ENCODE peak calls at places on chromosomes 7 and 10, in seven cellular contexts. F is WERI-Rb-1, G is MM.1S, P is lung, K is lower lobe of right lung, L is heart left ventricle, S is esophagus squamous epithelium. O is an unnamed sample. For H3K36me3, the result is how much of the 10 kb centered on the place peaks cover.

GRCh38 chr10:133236411-133237240 is 1.0 kb upstream of the VENTX start:
- DNase-seq in F (no peak), G (no peak), P (no peak), K (no peak), L (no peak), S (no peak), O (no peak)

GRCh38 chr10:18505719-18506118 is 145.7 kb downstream of the NSUN6 start:
- DNase-seq in F (no peak), G (no peak), P (no peak), K (no peak), L (no peak), S (no peak), O (no peak)

GRCh38 chr7:41125343-41125742 is 577.5 kb downstream of the INHBA start:
- DNase-seq in F (no peak), G (no peak), P (no peak), K (no peak), L (no peak), S (no peak), O (no peak)

GRCh38 chr7:133139350-133139749 is 57.5 kb upstream of the CHCHD3 start:
- DNase-seq in F (peak), G (no peak), P (no peak), K (no peak), L (no peak), S (no peak), O (no peak)

GRCh38 chr7:73986158-73986631 is 41.8 kb upstream of the ELN start:
- DNase-seq in F (peak), G (no peak), P (no peak), K (no peak), L (no peak), S (no peak), O (peak)

GRCh38 chr10:129742742-129743550 is 221.1 kb downstream of the EBF3 start:
- DNase-seq in F (no peak), G (no peak), P (peak), K (no peak), L (no peak), S (no peak), O (peak)

GRCh38 chr7:155489862-155490696 is 32.1 kb downstream of the EN2 start:
- DNase-seq in F (no peak), G (no peak), P (no peak), K (no peak), L (no peak), S (no peak), O (no peak)

GRCh38 chr7:149474309-149475120 is 13.7 kb upstream of the ZNF777 start:
- DNase-seq in F (no peak), G (no peak), P (no peak), K (no peak), L (no peak), S (no peak), O (no peak)

GRCh38 chr10:28920091-28920490 is 242.8 kb downstream of the BAMBI start:
- DNase-seq in F (no peak), G (no peak), P (no peak), K (no peak), L (no peak), S (no peak), O (no peak)

GRCh38 chr7:131112431-131112830 is 215.2 kb upstream of the MKLN1 start:
- DNase-seq in F (no peak), G (no peak), P (no peak), K (no peak), L (no peak), S (no peak), O (no peak)

GRCh38 chr7:1290262-1291039 is 57.8 kb downstream of the UNCX start:
- DNase-seq in F (no peak), G (no peak), P (no peak), K (peak), L (no peak), S (no peak), O (no peak)

GRCh38 chr10:77175631-77176222 is 461.9 kb downstream of the KCNMA1 start:
- DNase-seq in F (no peak), G (peak), P (no peak), K (no peak), L (no peak), S (no peak), O (no peak)

GRCh38 chr7:85685901-85686300 is 499.0 kb upstream of the SEMA3D start:
- DNase-seq in F (no peak), G (no peak), P (no peak), K (no peak), L (no peak), S (no peak), O (no peak)

DNA sequence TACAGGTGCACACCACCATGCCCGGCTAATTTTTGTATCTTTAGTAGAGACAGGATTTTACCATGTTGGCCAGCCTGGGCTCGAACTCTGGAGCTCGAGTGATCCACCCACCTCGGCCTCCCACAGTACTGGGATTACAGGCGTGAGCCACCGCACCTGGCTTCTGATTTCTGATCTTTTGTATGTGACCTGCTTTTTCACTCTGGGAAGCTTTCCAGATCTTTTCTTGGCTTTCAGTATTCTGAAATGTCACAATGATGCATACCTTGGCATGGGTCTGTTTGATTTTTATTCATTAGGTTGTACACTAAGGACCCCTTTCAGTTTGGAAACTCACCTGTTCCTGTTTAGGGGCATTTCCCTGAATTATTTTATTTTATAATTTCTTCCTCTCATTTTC is 41.6 kb downstream of the PROSER2 start:
- DNase-seq in F (no peak), G (no peak), P (no peak), K (no peak), L (no peak), S (no peak), O (no peak)
- H3K36me3 ChIP-seq in F (under half), G (under half), P (under half), K (under half), L (under half), S (under half), O (under half)

DNA sequence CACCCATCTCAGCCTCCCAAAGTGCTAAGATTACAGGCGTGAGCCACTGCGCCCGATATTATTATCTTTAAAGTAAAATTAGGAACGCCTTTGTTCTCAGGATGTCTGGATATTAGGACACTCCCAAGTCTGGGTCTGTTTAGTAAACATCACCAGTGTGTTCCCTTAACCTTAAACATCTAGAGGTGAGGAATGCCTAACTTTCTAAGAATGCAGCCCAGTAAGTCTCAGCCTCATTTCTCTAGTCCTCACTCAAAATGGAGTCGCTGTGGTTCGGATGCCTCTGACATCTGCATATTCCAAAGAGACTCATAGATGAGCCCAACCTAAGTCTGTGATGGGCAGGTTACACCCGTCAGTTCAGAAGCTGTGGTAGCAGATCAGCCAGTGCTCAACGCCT is 4.3 kb upstream of the INSYN2A start:
- DNase-seq in F (no peak), G (no peak), P (no peak), K (no peak), L (no peak), S (no peak), O (no peak)
- H3K4me3 ChIP-seq in F (no peak), G (no peak), P (no peak), K (no peak), L (no peak), S (no peak), O (no peak)

GRCh38 chr7:158946329-158946728 is 90.0 kb downstream of the DYNC2I1 start:
- DNase-seq in F (no peak), G (no peak), P (no peak), K (no peak), L (no peak), S (no peak), O (no peak)
- H3K36me3 ChIP-seq in F (under half), G (under half), P (under half), K (half or more), L (under half), S (under half), O (half or more)

DNA sequence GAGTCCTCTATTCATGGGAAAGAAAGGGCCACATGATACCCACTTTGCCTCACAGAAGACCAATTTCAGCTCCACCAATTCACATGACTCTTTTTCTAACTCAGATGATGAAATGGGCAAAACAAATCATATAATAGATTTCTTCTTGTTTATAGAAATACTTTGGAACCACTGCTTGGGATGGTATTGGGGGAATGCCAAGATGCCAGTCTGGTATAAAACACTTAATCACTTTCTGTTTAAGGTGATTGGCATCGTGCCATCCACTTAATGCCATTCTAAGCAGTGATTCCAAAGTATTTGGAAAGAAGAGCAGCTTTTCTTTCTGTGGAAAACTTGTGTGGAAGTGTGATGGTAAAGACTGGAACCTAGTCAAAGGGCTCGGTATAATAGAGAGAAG is 120.7 kb downstream of the TMEM26 start:
- DNase-seq in F (no peak), G (no peak), P (no peak), K (no peak), L (no peak), S (no peak), O (no peak)
- H3K4me3 ChIP-seq in F (no peak), G (no peak), P (no peak), K (no peak), L (no peak), S (no peak), O (no peak)

GRCh38 chr7:23767514-23767913 is 57.5 kb downstream of the STK31 start:
- DNase-seq in F (no peak), G (no peak), P (no peak), K (no peak), L (no peak), S (no peak), O (no peak)
- H3K36me3 ChIP-seq in F (under half), G (under half), P (under half), K (under half), L (under half), S (under half), O (under half)

DNA sequence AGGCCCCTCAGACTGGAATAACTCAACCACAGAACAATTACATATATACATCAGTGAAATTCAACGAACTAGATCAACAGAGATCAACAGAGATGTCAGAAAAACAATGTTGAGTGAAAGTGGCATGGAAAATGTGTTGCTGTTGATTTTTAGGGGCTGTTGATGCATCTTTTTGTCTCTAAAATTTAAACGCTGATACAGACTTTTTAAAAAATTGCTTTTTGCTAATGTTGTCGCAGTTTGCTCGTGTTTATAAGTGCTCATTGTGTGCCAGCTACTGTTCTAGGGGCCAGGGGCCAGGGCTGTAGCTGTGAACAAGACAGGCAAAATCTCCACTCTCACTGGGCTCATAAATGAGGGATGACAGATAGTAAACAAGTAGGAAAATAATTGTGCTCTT is 18.3 kb downstream of the TMEM248 start:
- DNase-seq in F (no peak), G (no peak), P (no peak), K (no peak), L (no peak), S (no peak), O (no peak)
- H3K4me3 ChIP-seq in F (no peak), G (no peak), P (no peak), K (no peak), L (no peak), S (no peak), O (no peak)

GRCh38 chr7:146735992-146736391 is 619.4 kb downstream of the CNTNAP2 start:
- DNase-seq in F (no peak), G (no peak), P (no peak), K (no peak), L (no peak), S (no peak), O (no peak)
- H3K36me3 ChIP-seq in F (under half), G (under half), P (under half), K (under half), L (under half), S (under half), O (under half)